ENCODE peak calls at places on chromosomes 6 and 20, in ten cellular contexts. P is GM12878, E is GM12865, A is fibroblast of mammary gland, T is right atrium auricular region, J is epithelial cell of proximal tubule, F is tibial artery, W is GM23338, Y is Panc1, B is B cell. M is an unnamed sample.

GRCh38 chr6:15259766-15260098 is 13.9 kb downstream of the JARID2 start:
- DNase-seq in P (no peak), E (no peak), A (no peak), T (no peak), J (no peak), F (no peak), W (no peak), Y (no peak), B (no peak), M (no peak)

GRCh38 chr6:14035448-14035847 is 82.1 kb upstream of the CD83 start:
- DNase-seq in P (no peak), E (no peak), A (peak), T (no peak), J (peak), F (no peak), W (peak), Y (no peak), B (no peak), M (no peak)

GRCh38 chr20:50015993-50016770 is 33.4 kb downstream of the SNAI1 start:
- DNase-seq in P (no peak), E (no peak), A (no peak), T (no peak), J (no peak), F (no peak), W (no peak), Y (no peak), B (no peak), M (no peak)

GRCh38 chr6:44051516-44051915 is 75.7 kb downstream of the MRPL14 start:
- DNase-seq in P (no peak), E (no peak), A (peak), T (no peak), J (no peak), F (no peak), W (no peak), Y (no peak), B (no peak), M (no peak)

GRCh38 chr6:37987559-37987958 is 168.0 kb downstream of the ZFAND3 start:
- DNase-seq in P (no peak), E (no peak), A (no peak), T (no peak), J (no peak), F (no peak), W (no peak), Y (no peak), B (no peak), M (no peak)

GRCh38 chr6:166905505-166906134 is 50.7 kb downstream of the RNASET2 start:
- DNase-seq in P (no peak), E (no peak), A (no peak), T (peak), J (no peak), F (no peak), W (no peak), Y (no peak), B (no peak), M (peak)

GRCh38 chr20:10217517-10218410 is 866 bp upstream of the SNAP25 start:
- DNase-seq in P (no peak), E (no peak), A (peak), T (peak), J (peak), F (peak), W (peak), Y (peak), B (peak), M (peak)

GRCh38 chr20:63498950-63499332 is at the start of gene EEF1A2:
- DNase-seq in P (no peak), E (no peak), A (no peak), T (no peak), J (no peak), F (no peak), W (no peak), Y (no peak), B (peak), M (peak)

GRCh38 chr6:138540468-138540867 is 41.2 kb upstream of the NHSL1 start:
- DNase-seq in P (no peak), E (no peak), A (peak), T (no peak), J (no peak), F (no peak), W (no peak), Y (no peak), B (no peak), M (no peak)

GRCh38 chr6:35449287-35449881 is 2.8 kb upstream of the FANCE start:
- DNase-seq in P (no peak), E (peak), A (peak), T (no peak), J (no peak), F (no peak), W (peak), Y (no peak), B (peak), M (peak)

GRCh38 chr20:2984956-2985661 is 58.3 kb upstream of the GNRH2 start:
- DNase-seq in P (no peak), E (no peak), A (peak), T (no peak), J (peak), F (no peak), W (no peak), Y (no peak), B (no peak), M (no peak)

GRCh38 chr6:68760941-68761676 is 126.0 kb downstream of the ADGRB3 start:
- DNase-seq in P (no peak), E (no peak), A (no peak), T (no peak), J (no peak), F (no peak), W (no peak), Y (no peak), B (no peak), M (no peak)

GRCh38 chr6:25366785-25367657 is 87.8 kb downstream of the CARMIL1 start:
- DNase-seq in P (peak), E (peak), A (peak), T (no peak), J (no peak), F (no peak), W (no peak), Y (no peak), B (peak), M (peak)

GRCh38 chr20:63058696-63059335 is 52.1 kb upstream of the BHLHE23 start:
- DNase-seq in P (no peak), E (no peak), A (no peak), T (no peak), J (no peak), F (peak), W (no peak), Y (no peak), B (no peak), M (no peak)

GRCh38 chr6:138815797-138816528 is 20.1 kb downstream of the ECT2L start:
- DNase-seq in P (no peak), E (peak), A (peak), T (no peak), J (peak), F (no peak), W (peak), Y (peak), B (peak), M (peak)

GRCh38 chr6:28587011-28587745 is 61.5 kb downstream of the GPX5 start:
- DNase-seq in P (no peak), E (peak), A (peak), T (no peak), J (peak), F (no peak), W (peak), Y (no peak), B (peak), M (peak)

GRCh38 chr6:52642381-52642780 is 28.5 kb upstream of the TMEM14A start:
- DNase-seq in P (no peak), E (no peak), A (no peak), T (no peak), J (no peak), F (no peak), W (no peak), Y (no peak), B (no peak), M (no peak)

GRCh38 chr20:44548171-44548678 is 26.4 kb upstream of the SERINC3 start:
- DNase-seq in P (no peak), E (no peak), A (peak), T (no peak), J (no peak), F (no peak), W (no peak), Y (no peak), B (no peak), M (no peak)

GRCh38 chr20:444862-445426 is 17.4 kb downstream of the TBC1D20 start:
- DNase-seq in P (no peak), E (no peak), A (peak), T (no peak), J (no peak), F (no peak), W (no peak), Y (no peak), B (no peak), M (no peak)

DNA sequence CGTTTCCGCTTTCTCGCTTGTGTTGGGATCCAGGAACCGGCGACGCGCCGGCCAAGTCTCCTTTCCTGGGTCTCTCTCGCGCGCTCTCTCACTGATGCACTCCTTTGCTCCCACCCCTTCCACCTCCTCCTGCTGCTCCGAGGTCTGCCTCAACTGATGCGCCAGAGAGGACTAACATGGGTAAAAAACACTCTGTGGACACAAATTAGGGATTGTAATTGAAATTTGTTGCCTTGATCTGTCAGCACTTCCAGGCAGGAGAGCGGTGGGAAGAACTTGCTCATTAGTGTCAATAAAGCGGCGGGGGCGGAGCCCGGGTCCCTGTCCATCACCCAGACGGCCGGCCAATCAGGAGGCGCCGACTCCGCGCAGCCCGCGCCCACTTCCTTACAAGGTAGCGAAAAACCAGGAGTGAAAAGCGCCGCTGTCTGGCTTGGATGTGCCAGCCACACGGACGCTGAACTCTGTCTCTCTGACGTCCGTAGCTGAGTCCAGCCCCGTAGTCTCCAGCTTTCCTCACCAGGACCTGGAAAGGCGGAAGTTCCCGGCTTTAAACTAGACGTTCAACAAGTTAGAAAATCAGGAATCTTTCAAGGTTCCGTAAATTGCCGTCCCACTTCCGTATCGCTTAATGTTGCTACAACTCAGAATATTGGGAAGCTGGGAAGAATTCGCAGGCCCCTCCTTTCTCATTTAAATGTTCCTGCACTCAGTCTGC is at the start of gene TBX18:
- DNase-seq in P (no peak), E (no peak), A (peak), T (peak), J (peak), F (peak), W (peak), Y (peak), B (no peak), M (no peak)
- TF ChIP-seq CTCF in P (no peak), E (no peak), A (no peak), T (no peak), J (peak), F (no peak), W (no peak), Y (no peak), B (no peak), M (no peak)

DNA sequence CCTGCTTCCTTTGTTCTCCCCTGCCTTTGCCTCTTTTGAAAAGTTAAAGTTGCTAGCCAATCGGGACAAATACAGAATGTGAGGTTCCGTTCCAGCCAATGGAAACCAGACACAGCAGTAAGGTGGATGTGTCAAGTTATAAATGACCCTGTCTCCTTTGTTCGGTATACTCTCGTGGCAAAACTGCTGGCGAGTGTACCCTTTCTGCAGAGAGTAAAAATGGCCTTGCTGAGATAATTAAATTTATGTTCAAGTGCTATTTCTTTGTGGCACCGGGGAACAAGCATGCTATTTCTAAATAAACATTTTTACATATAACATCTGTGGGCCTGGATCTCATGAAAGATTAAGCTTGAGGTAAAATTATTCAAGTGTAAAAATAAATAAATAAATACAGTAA is 50.2 kb downstream of the RARS2 start:
- DNase-seq in P (no peak), E (no peak), A (no peak), T (no peak), J (no peak), F (no peak), W (peak), Y (no peak), B (no peak), M (no peak)
- TF ChIP-seq CTCF in P (no peak), E (no peak), A (no peak), T (no peak), J (no peak), F (no peak), W (no peak), Y (no peak), B (no peak), M (no peak)

DNA sequence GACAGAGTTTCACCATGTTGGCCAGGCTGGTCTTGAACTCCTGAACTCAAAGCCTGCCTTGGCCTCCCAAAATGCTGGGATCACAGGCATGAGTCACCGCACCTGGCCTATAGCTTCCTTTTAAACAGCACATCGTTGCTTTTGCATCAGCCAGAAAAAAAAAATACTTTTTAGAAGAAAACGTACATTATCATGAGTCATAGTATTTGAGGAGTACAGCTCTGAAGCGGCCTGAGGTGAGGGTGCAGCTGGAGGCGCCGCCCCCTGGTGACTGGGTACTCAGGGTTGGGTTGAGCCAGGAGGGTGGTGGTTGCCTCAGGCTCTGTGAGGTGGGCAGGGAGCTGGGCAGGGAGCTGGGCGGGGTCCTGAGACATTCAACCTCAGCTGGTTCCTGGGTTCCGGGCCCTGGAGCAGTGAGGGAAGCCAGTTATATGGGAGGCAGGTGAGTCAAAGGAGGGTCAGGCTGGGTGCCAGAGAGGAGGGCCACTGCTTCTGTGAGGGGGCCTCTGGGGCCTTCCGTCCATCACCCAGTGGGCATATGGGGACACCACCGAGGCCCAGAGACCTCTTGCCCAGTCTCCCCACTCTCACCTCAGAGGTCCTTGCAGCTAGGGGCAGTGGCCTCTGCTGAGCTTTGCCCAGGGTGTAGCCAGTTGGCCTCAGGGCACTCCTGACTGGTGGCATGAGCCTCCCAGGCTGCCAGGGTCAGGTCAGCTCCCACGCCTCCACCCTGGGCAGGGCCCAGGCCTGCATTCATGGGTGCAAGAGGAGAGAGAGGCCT is 11.7 kb upstream of the ID1 start:
- DNase-seq in P (no peak), E (no peak), A (peak), T (no peak), J (no peak), F (no peak), W (no peak), Y (peak), B (no peak), M (no peak)
- TF ChIP-seq CTCF in P (no peak), E (no peak), A (peak), T (no peak), J (peak), F (no peak), W (no peak), Y (no peak), B (no peak), M (no peak)

GRCh38 chr20:35909796-35910195 is 44.5 kb downstream of the SCAND1 start:
- DNase-seq in P (no peak), E (no peak), A (no peak), T (no peak), J (no peak), F (no peak), W (no peak), Y (no peak), B (no peak), M (no peak)
- TF ChIP-seq CTCF in P (no peak), E (no peak), A (no peak), T (no peak), J (no peak), F (no peak), W (no peak), Y (no peak), B (no peak), M (no peak)

DNA sequence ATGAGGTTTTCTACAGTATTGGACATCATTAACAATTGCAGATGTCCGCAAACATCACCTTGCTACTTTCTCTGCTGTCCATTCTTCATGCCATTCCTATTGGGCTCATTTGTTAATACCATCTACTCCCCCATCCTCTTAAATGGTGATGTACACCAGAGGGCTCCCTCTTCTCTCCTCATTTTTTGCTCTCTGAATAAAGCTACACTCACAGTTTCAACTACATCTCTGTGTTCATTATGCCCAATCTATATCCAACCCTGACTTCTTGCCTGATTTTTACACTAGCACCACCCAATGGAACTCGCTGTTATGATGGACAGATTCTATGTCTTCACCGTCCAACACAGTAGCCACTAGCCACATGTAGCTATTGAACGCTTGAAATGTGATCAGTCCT is 288.1 kb upstream of the ID4 start:
- DNase-seq in P (no peak), E (no peak), A (no peak), T (no peak), J (no peak), F (no peak), W (no peak), Y (no peak), B (no peak), M (no peak)
- TF ChIP-seq CTCF in P (no peak), E (no peak), A (no peak), T (no peak), J (peak), F (no peak), W (no peak), Y (peak), B (no peak), M (no peak)

GRCh38 chr6:7674291-7674690 is 51.6 kb upstream of the BMP6 start:
- DNase-seq in P (no peak), E (no peak), A (peak), T (no peak), J (no peak), F (no peak), W (no peak), Y (no peak), B (no peak), M (no peak)

GRCh38 chr6:7671581-7671980 is 54.3 kb upstream of the BMP6 start:
- DNase-seq in P (no peak), E (no peak), A (peak), T (no peak), J (no peak), F (no peak), W (no peak), Y (no peak), B (no peak), M (no peak)

GRCh38 chr6:7672066-7673062 is 53.5 kb upstream of the BMP6 start:
- DNase-seq in P (no peak), E (no peak), A (peak), T (no peak), J (no peak), F (no peak), W (no peak), Y (no peak), B (no peak), M (no peak)

GRCh38 chr6:7671076-7671475 is 54.8 kb upstream of the BMP6 start:
- DNase-seq in P (no peak), E (no peak), A (peak), T (no peak), J (no peak), F (no peak), W (no peak), Y (no peak), B (no peak), M (no peak)

GRCh38 chr6:7673063-7673536 is 52.8 kb upstream of the BMP6 start:
- DNase-seq in P (no peak), E (peak), A (peak), T (peak), J (no peak), F (peak), W (peak), Y (no peak), B (no peak), M (no peak)
- TF ChIP-seq CTCF in P (no peak), E (no peak), A (peak), T (no peak), J (peak), F (no peak), W (peak), Y (no peak), B (no peak), M (no peak)

GRCh38 chr20:25623225-25623735 is 534 bp downstream of the NANP start:
- DNase-seq in P (peak), E (peak), A (peak), T (peak), J (no peak), F (peak), W (peak), Y (no peak), B (no peak), M (no peak)

GRCh38 chr20:25622450-25623224 is 1.2 kb downstream of the NANP start:
- DNase-seq in P (no peak), E (no peak), A (peak), T (no peak), J (no peak), F (no peak), W (peak), Y (no peak), B (no peak), M (no peak)

GRCh38 chr20:25622049-25622448 is 1.8 kb downstream of the NANP start:
- DNase-seq in P (no peak), E (no peak), A (no peak), T (no peak), J (no peak), F (no peak), W (no peak), Y (no peak), B (no peak), M (no peak)

GRCh38 chr20:25624500-25624939 is 706 bp upstream of the NANP start:
- DNase-seq in P (peak), E (no peak), A (peak), T (peak), J (no peak), F (no peak), W (no peak), Y (no peak), B (no peak), M (no peak)

DNA sequence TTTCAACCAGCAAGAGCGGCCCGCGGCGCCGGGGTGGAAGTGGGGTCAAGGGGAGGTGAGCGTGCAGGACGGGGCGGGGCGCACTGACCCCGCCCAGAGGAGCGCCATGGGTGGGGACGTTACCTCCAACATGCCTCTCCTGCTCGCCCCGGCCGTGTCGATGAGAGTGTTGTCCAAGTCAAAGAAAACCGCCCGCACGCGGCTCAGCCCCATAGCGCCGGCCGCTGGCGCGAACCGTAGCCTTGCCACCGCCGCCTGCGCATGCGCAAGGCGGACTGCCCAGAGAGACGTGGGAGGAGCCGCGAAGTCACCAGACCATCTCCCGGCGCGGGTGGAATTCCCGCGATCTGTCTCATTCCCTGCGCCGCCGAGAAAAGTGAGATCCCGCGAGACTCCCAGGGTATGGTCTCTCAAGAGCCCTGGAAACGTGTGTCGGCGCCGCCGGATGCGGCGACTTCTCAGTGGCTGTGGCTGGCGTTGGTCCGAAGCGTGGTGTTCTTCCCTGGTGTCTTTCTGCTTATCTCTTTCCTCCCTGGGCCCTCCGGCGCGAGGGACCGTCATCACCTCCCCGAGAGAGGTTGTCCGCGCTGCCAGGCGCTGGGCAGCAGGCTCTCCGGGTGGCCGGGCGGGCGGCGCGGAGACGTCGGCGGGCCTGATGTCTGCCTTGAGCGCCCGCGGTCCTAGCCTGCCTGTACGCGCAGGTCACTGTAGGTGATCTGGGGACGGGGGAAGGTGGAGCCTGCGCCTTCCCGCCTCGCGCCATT is at the start of gene NANP:
- DNase-seq in P (peak), E (peak), A (peak), T (peak), J (peak), F (peak), W (peak), Y (peak), B (peak), M (peak)
- TF ChIP-seq CTCF in P (no peak), E (no peak), A (no peak), T (no peak), J (no peak), F (peak), W (no peak), Y (no peak), B (no peak), M (no peak)

M was measured in GM20000.